ENCODE peak calls at places on chromosomes 2 and 18, in ten cellular contexts. One of them, this sample, is unnamed.

GRCh38 chr2:213187833-213188532 is 36.6 kb upstream of the IKZF2 start:
- DNase-seq in aorta: no peak
- DNase-seq in neuronal stem cell: peak; percentile 80
- DNase-seq in CD4-positive, alpha-beta memory T cell: no peak
- DNase-seq in astrocyte: peak; percentile 68
- DNase-seq in tibial nerve: no peak
- DNase-seq in BE2C: no peak
- DNase-seq in mammary epithelial cell: peak; percentile 44
- DNase-seq in PC-3: peak; percentile 31
- DNase-seq in Peyer's patch: no peak
- DNase-seq in this sample: peak; percentile 66

GRCh38 chr2:145408980-145409379 is 889.1 kb upstream of the ZEB2 start:
- DNase-seq in aorta: no peak
- DNase-seq in neuronal stem cell: no peak
- DNase-seq in CD4-positive, alpha-beta memory T cell: no peak
- DNase-seq in astrocyte: peak; percentile 14
- DNase-seq in tibial nerve: no peak
- DNase-seq in BE2C: no peak
- DNase-seq in mammary epithelial cell: peak; percentile 21
- DNase-seq in PC-3: no peak
- DNase-seq in Peyer's patch: no peak
- DNase-seq in this sample: no peak

GRCh38 chr18:10401489-10401888 is 52.9 kb upstream of the APCDD1 start:
- DNase-seq in aorta: no peak
- DNase-seq in neuronal stem cell: no peak
- DNase-seq in CD4-positive, alpha-beta memory T cell: no peak
- DNase-seq in astrocyte: peak; percentile 67
- DNase-seq in tibial nerve: no peak
- DNase-seq in BE2C: no peak
- DNase-seq in mammary epithelial cell: no peak
- DNase-seq in PC-3: no peak
- DNase-seq in Peyer's patch: no peak
- DNase-seq in this sample: no peak

GRCh38 chr2:232343816-232344215 is 34.7 kb upstream of the ALPP start:
- DNase-seq in aorta: peak; percentile 11
- DNase-seq in neuronal stem cell: no peak
- DNase-seq in CD4-positive, alpha-beta memory T cell: no peak
- DNase-seq in astrocyte: no peak
- DNase-seq in tibial nerve: no peak
- DNase-seq in BE2C: no peak
- DNase-seq in mammary epithelial cell: no peak
- DNase-seq in PC-3: peak; percentile 6
- DNase-seq in Peyer's patch: no peak
- DNase-seq in this sample: no peak

GRCh38 chr2:54065411-54065810 is 50.0 kb upstream of the ACYP2 start:
- DNase-seq in aorta: no peak
- DNase-seq in neuronal stem cell: no peak
- DNase-seq in CD4-positive, alpha-beta memory T cell: no peak
- DNase-seq in astrocyte: peak; percentile 96
- DNase-seq in tibial nerve: no peak
- DNase-seq in BE2C: no peak
- DNase-seq in mammary epithelial cell: peak; percentile 96
- DNase-seq in PC-3: peak; percentile 18
- DNase-seq in Peyer's patch: no peak
- DNase-seq in this sample: peak; percentile 90

GRCh38 chr2:180029575-180029974 is 22.5 kb upstream of the CWC22 start:
- DNase-seq in aorta: no peak
- DNase-seq in neuronal stem cell: no peak
- DNase-seq in CD4-positive, alpha-beta memory T cell: no peak
- DNase-seq in astrocyte: no peak
- DNase-seq in tibial nerve: no peak
- DNase-seq in BE2C: no peak
- DNase-seq in mammary epithelial cell: no peak
- DNase-seq in PC-3: no peak
- DNase-seq in Peyer's patch: no peak
- DNase-seq in this sample: no peak

GRCh38 chr18:46720521-46720920 is 36.3 kb downstream of the ST8SIA5 start:
- DNase-seq in aorta: no peak
- DNase-seq in neuronal stem cell: no peak
- DNase-seq in CD4-positive, alpha-beta memory T cell: no peak
- DNase-seq in astrocyte: no peak
- DNase-seq in tibial nerve: no peak
- DNase-seq in BE2C: no peak
- DNase-seq in mammary epithelial cell: no peak
- DNase-seq in PC-3: no peak
- DNase-seq in Peyer's patch: no peak
- DNase-seq in this sample: no peak

GRCh38 chr2:204019572-204020501 is 83.3 kb downstream of the ICOS start:
- DNase-seq in aorta: no peak
- DNase-seq in neuronal stem cell: no peak
- DNase-seq in CD4-positive, alpha-beta memory T cell: no peak
- DNase-seq in astrocyte: peak; percentile 63
- DNase-seq in tibial nerve: no peak
- DNase-seq in BE2C: no peak
- DNase-seq in mammary epithelial cell: peak; percentile 96
- DNase-seq in PC-3: peak; percentile 86
- DNase-seq in Peyer's patch: no peak
- DNase-seq in this sample: peak; percentile 35

GRCh38 chr2:234996467-234997270 is 44.9 kb downstream of the SH3BP4 start:
- DNase-seq in aorta: no peak
- DNase-seq in neuronal stem cell: peak; percentile 69
- DNase-seq in CD4-positive, alpha-beta memory T cell: no peak
- DNase-seq in astrocyte: peak; percentile 94
- DNase-seq in tibial nerve: no peak
- DNase-seq in BE2C: no peak
- DNase-seq in mammary epithelial cell: no peak
- DNase-seq in PC-3: peak; percentile 20
- DNase-seq in Peyer's patch: no peak
- DNase-seq in this sample: peak; percentile 88

GRCh38 chr2:152544626-152545025 is 172.6 kb downstream of the PRPF40A start:
- DNase-seq in aorta: no peak
- DNase-seq in neuronal stem cell: no peak
- DNase-seq in CD4-positive, alpha-beta memory T cell: no peak
- DNase-seq in astrocyte: no peak
- DNase-seq in tibial nerve: no peak
- DNase-seq in BE2C: no peak
- DNase-seq in mammary epithelial cell: no peak
- DNase-seq in PC-3: no peak
- DNase-seq in Peyer's patch: no peak
- DNase-seq in this sample: no peak

GRCh38 chr2:65611488-65611887 is 179.1 kb upstream of the SPRED2 start:
- DNase-seq in aorta: no peak
- DNase-seq in neuronal stem cell: no peak
- DNase-seq in CD4-positive, alpha-beta memory T cell: no peak
- DNase-seq in astrocyte: no peak
- DNase-seq in tibial nerve: no peak
- DNase-seq in BE2C: no peak
- DNase-seq in mammary epithelial cell: no peak
- DNase-seq in PC-3: no peak
- DNase-seq in Peyer's patch: no peak
- DNase-seq in this sample: no peak

GRCh38 chr2:215320102-215320501 is 8.2 kb downstream of the ATIC start:
- DNase-seq in aorta: no peak
- DNase-seq in neuronal stem cell: no peak
- DNase-seq in CD4-positive, alpha-beta memory T cell: no peak
- DNase-seq in astrocyte: no peak
- DNase-seq in tibial nerve: no peak
- DNase-seq in BE2C: no peak
- DNase-seq in mammary epithelial cell: no peak
- DNase-seq in PC-3: no peak
- DNase-seq in Peyer's patch: no peak
- DNase-seq in this sample: peak; percentile 40
- H3K36me3 ChIP-seq in aorta: no peaks in the 10 kb centered on the region
- H3K36me3 ChIP-seq in neuronal stem cell: peaks cover 13% of the 10 kb centered on the region
- H3K36me3 ChIP-seq in CD4-positive, alpha-beta memory T cell: peaks cover 30% of the 10 kb centered on the region
- H3K36me3 ChIP-seq in astrocyte: peaks cover 49% of the 10 kb centered on the region
- H3K36me3 ChIP-seq in tibial nerve: peaks cover 4% of the 10 kb centered on the region
- H3K36me3 ChIP-seq in BE2C: peaks cover 77% of the 10 kb centered on the region
- H3K36me3 ChIP-seq in mammary epithelial cell: peaks cover 33% of the 10 kb centered on the region
- H3K36me3 ChIP-seq in PC-3: peaks cover 51% of the 10 kb centered on the region
- H3K36me3 ChIP-seq in Peyer's patch: no peaks in the 10 kb centered on the region
- H3K36me3 ChIP-seq in this sample: peaks cover 53% of the 10 kb centered on the region

GRCh38 chr2:31770718-31771117 is 190.0 kb upstream of the SRD5A2 start:
- DNase-seq in aorta: no peak
- DNase-seq in neuronal stem cell: no peak
- DNase-seq in CD4-positive, alpha-beta memory T cell: no peak
- DNase-seq in astrocyte: no peak
- DNase-seq in tibial nerve: no peak
- DNase-seq in BE2C: no peak
- DNase-seq in mammary epithelial cell: no peak
- DNase-seq in PC-3: no peak
- DNase-seq in Peyer's patch: no peak
- DNase-seq in this sample: no peak
- H3K36me3 ChIP-seq in aorta: no peaks in the 10 kb centered on the region
- H3K36me3 ChIP-seq in neuronal stem cell: no peaks in the 10 kb centered on the region
- H3K36me3 ChIP-seq in CD4-positive, alpha-beta memory T cell: no peaks in the 10 kb centered on the region
- H3K36me3 ChIP-seq in astrocyte: no peaks in the 10 kb centered on the region
- H3K36me3 ChIP-seq in tibial nerve: no peaks in the 10 kb centered on the region
- H3K36me3 ChIP-seq in BE2C: no peaks in the 10 kb centered on the region
- H3K36me3 ChIP-seq in mammary epithelial cell: no peaks in the 10 kb centered on the region
- H3K36me3 ChIP-seq in PC-3: no peaks in the 10 kb centered on the region
- H3K36me3 ChIP-seq in Peyer's patch: no peaks in the 10 kb centered on the region
- H3K36me3 ChIP-seq in this sample: no peaks in the 10 kb centered on the region

GRCh38 chr2:201196803-201197202 is 13.9 kb downstream of the CASP10 start:
- DNase-seq in aorta: no peak
- DNase-seq in neuronal stem cell: no peak
- DNase-seq in CD4-positive, alpha-beta memory T cell: no peak
- DNase-seq in astrocyte: no peak
- DNase-seq in tibial nerve: no peak
- DNase-seq in BE2C: no peak
- DNase-seq in mammary epithelial cell: no peak
- DNase-seq in PC-3: no peak
- DNase-seq in Peyer's patch: no peak
- DNase-seq in this sample: no peak

GRCh38 chr2:201199847-201200246 is 16.9 kb downstream of the CASP10 start:
- DNase-seq in aorta: no peak
- DNase-seq in neuronal stem cell: no peak
- DNase-seq in CD4-positive, alpha-beta memory T cell: no peak
- DNase-seq in astrocyte: no peak
- DNase-seq in tibial nerve: no peak
- DNase-seq in BE2C: no peak
- DNase-seq in mammary epithelial cell: no peak
- DNase-seq in PC-3: no peak
- DNase-seq in Peyer's patch: no peak
- DNase-seq in this sample: no peak

GRCh38 chr2:201195329-201195728 is 12.4 kb downstream of the CASP10 start:
- DNase-seq in aorta: no peak
- DNase-seq in neuronal stem cell: no peak
- DNase-seq in CD4-positive, alpha-beta memory T cell: no peak
- DNase-seq in astrocyte: no peak
- DNase-seq in tibial nerve: no peak
- DNase-seq in BE2C: no peak
- DNase-seq in mammary epithelial cell: no peak
- DNase-seq in PC-3: no peak
- DNase-seq in Peyer's patch: no peak
- DNase-seq in this sample: no peak

GRCh38 chr2:201194097-201194496 is 11.2 kb downstream of the CASP10 start:
- DNase-seq in aorta: no peak
- DNase-seq in neuronal stem cell: no peak
- DNase-seq in CD4-positive, alpha-beta memory T cell: no peak
- DNase-seq in astrocyte: no peak
- DNase-seq in tibial nerve: no peak
- DNase-seq in BE2C: no peak
- DNase-seq in mammary epithelial cell: no peak
- DNase-seq in PC-3: no peak
- DNase-seq in Peyer's patch: no peak
- DNase-seq in this sample: no peak

GRCh38 chr2:201196003-201196402 is 13.1 kb downstream of the CASP10 start:
- DNase-seq in aorta: no peak
- DNase-seq in neuronal stem cell: no peak
- DNase-seq in CD4-positive, alpha-beta memory T cell: no peak
- DNase-seq in astrocyte: no peak
- DNase-seq in tibial nerve: no peak
- DNase-seq in BE2C: no peak
- DNase-seq in mammary epithelial cell: no peak
- DNase-seq in PC-3: no peak
- DNase-seq in Peyer's patch: no peak
- DNase-seq in this sample: no peak
- H3K36me3 ChIP-seq in aorta: no peaks in the 10 kb centered on the region
- H3K36me3 ChIP-seq in neuronal stem cell: no peaks in the 10 kb centered on the region
- H3K36me3 ChIP-seq in CD4-positive, alpha-beta memory T cell: peaks cover 16% of the 10 kb centered on the region
- H3K36me3 ChIP-seq in astrocyte: no peaks in the 10 kb centered on the region
- H3K36me3 ChIP-seq in tibial nerve: no peaks in the 10 kb centered on the region
- H3K36me3 ChIP-seq in BE2C: no peaks in the 10 kb centered on the region
- H3K36me3 ChIP-seq in mammary epithelial cell: no peaks in the 10 kb centered on the region
- H3K36me3 ChIP-seq in PC-3: no peaks in the 10 kb centered on the region
- H3K36me3 ChIP-seq in Peyer's patch: no peaks in the 10 kb centered on the region
- H3K36me3 ChIP-seq in this sample: peaks cover 12% of the 10 kb centered on the region

GRCh38 chr2:24814498-24814897 is 21.3 kb downstream of the CENPO start:
- DNase-seq in aorta: no peak
- DNase-seq in neuronal stem cell: no peak
- DNase-seq in CD4-positive, alpha-beta memory T cell: no peak
- DNase-seq in astrocyte: no peak
- DNase-seq in tibial nerve: no peak
- DNase-seq in BE2C: no peak
- DNase-seq in mammary epithelial cell: no peak
- DNase-seq in PC-3: no peak
- DNase-seq in Peyer's patch: no peak
- DNase-seq in this sample: no peak

GRCh38 chr2:24816884-24817283 is 23.7 kb downstream of the CENPO start:
- DNase-seq in aorta: no peak
- DNase-seq in neuronal stem cell: no peak
- DNase-seq in CD4-positive, alpha-beta memory T cell: no peak
- DNase-seq in astrocyte: peak; percentile 93
- DNase-seq in tibial nerve: no peak
- DNase-seq in BE2C: no peak
- DNase-seq in mammary epithelial cell: no peak
- DNase-seq in PC-3: peak; percentile 44
- DNase-seq in Peyer's patch: no peak
- DNase-seq in this sample: peak; percentile 42

GRCh38 chr2:24818721-24819167 is 25.5 kb downstream of the CENPO start:
- DNase-seq in aorta: peak; percentile 70
- DNase-seq in neuronal stem cell: no peak
- DNase-seq in CD4-positive, alpha-beta memory T cell: no peak
- DNase-seq in astrocyte: peak; percentile 61
- DNase-seq in tibial nerve: no peak
- DNase-seq in BE2C: peak; percentile 12
- DNase-seq in mammary epithelial cell: no peak
- DNase-seq in PC-3: no peak
- DNase-seq in Peyer's patch: no peak
- DNase-seq in this sample: no peak

GRCh38 chr2:24815171-24815570 is 21.9 kb downstream of the CENPO start:
- DNase-seq in aorta: no peak
- DNase-seq in neuronal stem cell: no peak
- DNase-seq in CD4-positive, alpha-beta memory T cell: no peak
- DNase-seq in astrocyte: no peak
- DNase-seq in tibial nerve: no peak
- DNase-seq in BE2C: no peak
- DNase-seq in mammary epithelial cell: no peak
- DNase-seq in PC-3: no peak
- DNase-seq in Peyer's patch: no peak
- DNase-seq in this sample: no peak

DNA sequence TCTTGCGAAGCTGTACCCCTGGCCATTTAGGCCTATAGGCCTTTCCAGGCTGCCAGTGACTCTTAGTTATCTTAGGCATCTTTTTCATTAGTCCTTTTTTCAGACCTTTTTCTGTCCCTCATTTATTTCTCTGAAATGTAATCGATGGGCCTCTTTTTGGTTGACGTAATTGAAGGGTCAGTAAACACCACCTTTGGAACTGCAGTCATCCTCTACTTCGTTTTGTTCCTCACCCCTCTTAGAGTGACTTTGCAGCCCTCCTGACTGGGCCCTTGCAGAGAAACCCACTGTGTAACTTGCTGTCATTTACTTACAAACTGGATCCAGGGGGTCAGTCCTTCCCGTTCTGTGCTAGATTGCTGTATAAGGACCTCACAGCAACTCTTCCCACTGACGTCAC is 23.2 kb downstream of the CENPO start:
- DNase-seq in aorta: no peak
- DNase-seq in neuronal stem cell: no peak
- DNase-seq in CD4-positive, alpha-beta memory T cell: no peak
- DNase-seq in astrocyte: no peak
- DNase-seq in tibial nerve: no peak
- DNase-seq in BE2C: no peak
- DNase-seq in mammary epithelial cell: no peak
- DNase-seq in PC-3: no peak
- DNase-seq in Peyer's patch: no peak
- DNase-seq in this sample: no peak
- H3K36me3 ChIP-seq in aorta: peaks cover 3% of the 10 kb centered on the region
- H3K36me3 ChIP-seq in neuronal stem cell: peaks cover 43% of the 10 kb centered on the region
- H3K36me3 ChIP-seq in CD4-positive, alpha-beta memory T cell: peaks cover 13% of the 10 kb centered on the region
- H3K36me3 ChIP-seq in astrocyte: peaks cover 35% of the 10 kb centered on the region
- H3K36me3 ChIP-seq in tibial nerve: peaks cover 6% of the 10 kb centered on the region
- H3K36me3 ChIP-seq in BE2C: peaks cover 67% of the 10 kb centered on the region
- H3K36me3 ChIP-seq in mammary epithelial cell: peaks cover 29% of the 10 kb centered on the region
- H3K36me3 ChIP-seq in PC-3: peaks cover 46% of the 10 kb centered on the region
- H3K36me3 ChIP-seq in Peyer's patch: no peaks in the 10 kb centered on the region
- H3K36me3 ChIP-seq in this sample: peaks cover 32% of the 10 kb centered on the region